ENCODE peak calls at places on chromosome 1, in seven cellular contexts. B is Peyer's patch, U is ascending aorta, V is A549, L is B cell, P is astrocyte of the spinal cord, T is cardiac fibroblast. D is an unnamed sample.

GRCh38 chr1:31575373-31576140 is 758 bp upstream of the TINAGL1 start:
- DNase-seq in B (peak), U (no peak), V (no peak), L (no peak), P (no peak), T (no peak), D (no peak)

GRCh38 chr1:79716481-79716880 is 710.0 kb upstream of the ADGRL4 start:
- DNase-seq in B (no peak), U (no peak), V (no peak), L (no peak), P (peak), T (peak), D (no peak)

GRCh38 chr1:10990828-10991227 is 21.6 kb upstream of the TARDBP start:
- DNase-seq in B (no peak), U (no peak), V (no peak), L (no peak), P (no peak), T (no peak), D (no peak)

GRCh38 chr1:85282424-85282823 is 6.0 kb upstream of the BCL10 start:
- DNase-seq in B (no peak), U (no peak), V (peak), L (no peak), P (no peak), T (no peak), D (no peak)

GRCh38 chr1:14815175-14815882 is 216.8 kb downstream of the KAZN start:
- DNase-seq in B (no peak), U (no peak), V (no peak), L (no peak), P (no peak), T (peak), D (no peak)

GRCh38 chr1:233252436-233252835 is 43.1 kb downstream of the PCNX2 start:
- DNase-seq in B (no peak), U (no peak), V (no peak), L (no peak), P (no peak), T (peak), D (no peak)

GRCh38 chr1:166273618-166274017 is 106.8 kb upstream of the FAM78B start:
- DNase-seq in B (no peak), U (no peak), V (no peak), L (no peak), P (no peak), T (no peak), D (no peak)

GRCh38 chr1:64624859-64625258 is 120.0 kb upstream of the RAVER2 start:
- DNase-seq in B (no peak), U (no peak), V (no peak), L (no peak), P (peak), T (peak), D (no peak)

GRCh38 chr1:13965770-13966398 is 265.9 kb downstream of the PRDM2 start:
- DNase-seq in B (peak), U (no peak), V (peak), L (no peak), P (peak), T (peak), D (no peak)

GRCh38 chr1:75132421-75133381 is 1.5 kb upstream of the LHX8 start:
- DNase-seq in B (no peak), U (no peak), V (no peak), L (no peak), P (no peak), T (no peak), D (no peak)

GRCh38 chr1:174021611-174022079 is 512 bp downstream of the RC3H1 start:
- DNase-seq in B (peak), U (peak), V (no peak), L (peak), P (peak), T (peak), D (no peak)

GRCh38 chr1:235069577-235070563 is 58.8 kb downstream of the TOMM20 start:
- DNase-seq in B (peak), U (peak), V (peak), L (no peak), P (peak), T (peak), D (no peak)

GRCh38 chr1:91643431-91643830 is 142.8 kb downstream of the CDC7 start:
- DNase-seq in B (no peak), U (no peak), V (no peak), L (no peak), P (no peak), T (no peak), D (no peak)

GRCh38 chr1:53783056-53783455 is 44.1 kb upstream of the GLIS1 start:
- DNase-seq in B (no peak), U (no peak), V (no peak), L (no peak), P (no peak), T (no peak), D (no peak)

GRCh38 chr1:240271081-240271480 is 179.4 kb downstream of the FMN2 start:
- DNase-seq in B (no peak), U (no peak), V (no peak), L (no peak), P (no peak), T (no peak), D (no peak)

GRCh38 chr1:31423418-31423947 is 10.5 kb downstream of the SERINC2 start:
- DNase-seq in B (no peak), U (no peak), V (no peak), L (peak), P (no peak), T (no peak), D (no peak)

GRCh38 chr1:232012773-232013386 is 386.3 kb downstream of the DISC1 start:
- DNase-seq in B (peak), U (peak), V (no peak), L (no peak), P (peak), T (peak), D (no peak)

DNA sequence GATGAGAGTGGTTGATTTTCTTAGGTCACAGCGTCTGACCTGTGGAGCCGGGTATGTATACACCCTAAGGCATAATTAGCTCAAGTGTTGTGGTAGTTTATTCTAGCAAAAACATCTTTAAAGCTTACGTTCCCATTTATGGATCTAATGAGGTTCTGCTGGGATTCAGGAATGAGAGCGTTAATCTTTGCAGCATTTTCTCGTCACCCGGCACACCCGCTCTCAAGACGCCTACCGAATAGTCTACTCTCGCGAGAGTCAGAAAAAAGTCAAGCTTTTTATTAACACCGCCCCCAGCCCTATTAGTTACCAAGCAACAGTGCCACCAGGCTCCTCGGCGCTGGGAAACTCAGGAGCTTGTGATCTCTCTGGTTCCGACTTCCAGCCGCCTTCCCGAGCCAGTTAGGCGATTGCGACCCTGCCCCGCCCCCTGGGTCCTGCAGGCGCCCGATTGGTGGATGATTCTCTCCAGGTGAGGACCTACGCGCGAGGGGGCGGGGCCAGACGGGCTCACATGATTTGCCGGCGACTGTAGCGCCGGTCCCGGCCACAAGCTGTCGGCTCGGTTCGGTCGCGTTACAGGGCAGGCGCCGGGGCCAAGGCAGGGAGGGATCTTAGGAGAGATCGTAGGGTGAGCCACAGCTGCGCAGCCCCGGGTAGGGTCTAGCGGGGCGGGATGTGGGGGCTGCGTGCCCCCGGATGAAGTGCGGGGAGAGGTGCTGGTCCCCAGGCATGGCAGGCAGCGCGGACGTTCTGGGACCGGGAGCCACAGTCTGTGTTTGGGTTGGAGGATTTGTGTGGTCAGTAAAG is at the start of gene PFKFB2:
- DNase-seq in B (peak), U (peak), V (peak), L (peak), P (peak), T (peak), D (peak)
- TF ChIP-seq CTCF in B (no peak), U (peak), V (no peak), L (peak), P (no peak), T (peak), D (no peak)

GRCh38 chr1:204036882-204037645 is 35.9 kb upstream of the SOX13 start:
- DNase-seq in B (no peak), U (no peak), V (no peak), L (no peak), P (no peak), T (no peak), D (no peak)
- TF ChIP-seq CTCF in B (no peak), U (no peak), V (no peak), L (no peak), P (no peak), T (no peak), D (no peak)

GRCh38 chr1:245803666-245804037 is 648.9 kb downstream of the KIF26B start:
- DNase-seq in B (no peak), U (no peak), V (no peak), L (no peak), P (no peak), T (no peak), D (no peak)

GRCh38 chr1:245802941-245803665 is 648.3 kb downstream of the KIF26B start:
- DNase-seq in B (no peak), U (no peak), V (no peak), L (no peak), P (no peak), T (no peak), D (no peak)

GRCh38 chr1:245798367-245798747 is 643.6 kb downstream of the KIF26B start:
- DNase-seq in B (no peak), U (no peak), V (no peak), L (no peak), P (no peak), T (no peak), D (no peak)

GRCh38 chr1:245800901-245801605 is 646.3 kb downstream of the KIF26B start:
- DNase-seq in B (no peak), U (no peak), V (no peak), L (no peak), P (no peak), T (no peak), D (no peak)

DNA sequence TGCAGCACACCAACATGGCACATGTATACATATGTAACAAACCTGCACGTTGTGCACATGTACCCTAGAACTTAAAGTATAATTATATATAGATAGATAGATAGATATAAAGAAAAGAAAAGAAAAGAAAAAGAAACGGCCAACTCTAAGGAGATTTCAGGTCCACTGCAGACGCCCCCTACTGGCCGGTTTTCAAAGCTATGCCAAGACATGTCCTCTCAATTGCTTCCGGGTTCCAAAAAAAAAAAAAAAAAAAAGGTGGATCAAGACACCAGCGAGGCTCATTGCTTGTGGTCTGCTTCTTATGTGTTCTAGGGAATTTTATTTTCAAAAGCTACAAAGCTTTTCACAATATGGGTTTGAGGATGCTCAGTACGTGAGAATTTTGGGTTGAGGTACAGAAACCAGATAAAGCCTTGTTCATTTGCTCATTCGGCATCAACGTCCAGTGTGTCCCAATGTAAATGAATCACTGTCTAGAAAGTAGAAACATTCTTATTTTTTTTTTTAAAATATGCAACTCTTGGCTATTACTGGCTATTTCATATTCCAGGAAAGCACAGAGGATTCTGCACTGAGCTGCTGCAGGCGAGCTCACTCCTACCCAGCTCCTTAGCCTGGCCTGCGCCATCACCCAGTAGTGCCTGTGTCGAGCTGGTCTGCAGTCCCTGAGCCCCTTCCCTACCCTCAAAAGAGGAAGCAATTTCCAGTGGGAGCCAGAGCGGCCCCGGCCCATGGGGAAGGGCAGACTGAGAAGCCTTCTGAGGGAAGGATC is 643.0 kb downstream of the KIF26B start:
- DNase-seq in B (no peak), U (no peak), V (no peak), L (no peak), P (no peak), T (peak), D (no peak)
- TF ChIP-seq CTCF in B (no peak), U (no peak), V (peak), L (peak), P (peak), T (peak), D (no peak)

GRCh38 chr1:109687641-109688499 is at the start of gene GSTM1:
- DNase-seq in B (no peak), U (peak), V (no peak), L (peak), P (peak), T (no peak), D (peak)
- TF ChIP-seq CTCF in B (no peak), U (peak), V (no peak), L (peak), P (peak), T (peak), D (peak)

DNA sequence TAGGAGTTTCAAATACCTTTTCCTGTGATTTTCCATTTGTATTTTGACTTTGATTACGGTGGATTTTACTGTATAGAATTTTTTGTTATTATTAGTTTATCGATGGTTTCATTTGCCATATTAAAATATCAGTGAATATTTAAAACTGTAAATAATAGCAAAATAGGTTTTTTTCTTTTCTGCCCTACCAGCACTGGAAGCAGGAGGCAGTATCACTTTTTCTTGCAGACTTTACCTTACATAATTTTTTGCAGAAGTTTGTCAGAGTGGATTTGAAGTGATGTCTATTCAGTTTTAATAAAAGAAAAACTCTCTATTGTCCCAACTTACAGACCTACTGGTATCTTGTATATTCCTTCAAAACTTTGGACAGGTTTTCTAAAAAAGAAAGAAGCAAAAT is 213.6 kb downstream of the CENPF start:
- DNase-seq in B (no peak), U (no peak), V (no peak), L (no peak), P (no peak), T (no peak), D (no peak)
- TF ChIP-seq CTCF in B (no peak), U (no peak), V (no peak), L (no peak), P (peak), T (peak), D (no peak)

DNA sequence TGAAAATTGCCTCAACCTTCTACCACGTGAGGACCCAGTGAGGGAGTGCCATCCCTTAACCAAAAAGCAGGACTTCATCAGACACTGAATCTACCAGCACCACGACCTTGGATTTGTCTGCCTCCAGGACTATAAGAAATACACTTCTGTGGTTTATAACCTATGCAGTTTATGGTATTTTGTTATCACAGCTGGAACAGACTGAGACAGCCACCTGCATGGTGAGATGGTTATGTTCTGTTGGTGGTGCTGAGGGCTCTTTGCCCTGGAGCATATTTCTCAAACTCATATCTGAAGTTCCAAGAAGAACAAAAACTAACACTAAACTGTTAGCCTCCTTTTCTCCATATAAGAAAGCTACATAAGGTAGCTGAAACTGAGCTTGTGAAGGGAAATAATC is 69.8 kb upstream of the RGS18 start:
- DNase-seq in B (no peak), U (no peak), V (no peak), L (no peak), P (no peak), T (no peak), D (no peak)
- TF ChIP-seq CTCF in B (no peak), U (no peak), V (no peak), L (no peak), P (no peak), T (no peak), D (no peak)

DNA sequence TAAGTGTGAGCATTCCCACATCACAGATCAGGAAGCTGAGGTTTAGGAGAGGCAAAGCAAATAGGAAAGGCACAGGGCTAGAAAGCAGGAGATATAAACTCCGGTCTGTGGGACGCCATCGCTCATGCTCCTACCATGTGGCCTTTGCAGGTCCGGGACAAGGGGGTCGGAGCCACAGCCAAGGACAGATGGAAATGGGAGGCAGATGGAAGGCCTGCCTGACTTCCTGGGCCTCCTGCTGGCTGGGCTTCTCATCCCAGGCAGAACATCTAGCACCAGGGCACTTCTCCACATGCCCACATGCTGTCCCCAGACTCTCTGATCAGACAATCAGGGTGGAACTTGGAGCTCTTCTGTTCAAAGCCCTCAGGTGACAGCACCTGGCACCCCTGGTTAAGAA is 173.2 kb upstream of the EDN2 start:
- DNase-seq in B (peak), U (no peak), V (no peak), L (no peak), P (no peak), T (no peak), D (no peak)
- TF ChIP-seq CTCF in B (no peak), U (no peak), V (no peak), L (no peak), P (no peak), T (no peak), D (no peak)

GRCh38 chr1:18324246-18324645 is 156.5 kb upstream of the KLHDC7A start:
- DNase-seq in B (no peak), U (no peak), V (no peak), L (no peak), P (no peak), T (no peak), D (no peak)
- TF ChIP-seq CTCF in B (no peak), U (no peak), V (no peak), L (no peak), P (no peak), T (peak), D (no peak)